ENCODE peak calls at places on chromosomes 2 and 18, in four cellular contexts. One of them, this sample, is unnamed.

GRCh38 chr2:28391564-28392296 is 928 bp upstream of the FOSL2 start:
- DNase-seq in T-helper 1 cell: peak
- DNase-seq in head of caudate nucleus: peak
- DNase-seq in activated CD4-positive, alpha-beta T cell treated with anti-CD3 and anti-CD28 coated beads for 4 hours: peak
- DNase-seq in this sample: peak

GRCh38 chr2:10552220-10552870 is 104.2 kb upstream of the ODC1 start:
- DNase-seq in T-helper 1 cell: no peak
- DNase-seq in head of caudate nucleus: no peak
- DNase-seq in activated CD4-positive, alpha-beta T cell treated with anti-CD3 and anti-CD28 coated beads for 4 hours: no peak
- DNase-seq in this sample: no peak

GRCh38 chr2:197388866-197389587 is 45.8 kb downstream of the SF3B1 start:
- DNase-seq in T-helper 1 cell: no peak
- DNase-seq in head of caudate nucleus: no peak
- DNase-seq in activated CD4-positive, alpha-beta T cell treated with anti-CD3 and anti-CD28 coated beads for 4 hours: no peak
- DNase-seq in this sample: no peak

GRCh38 chr2:16126141-16126968 is 186.0 kb downstream of the MYCN start:
- DNase-seq in T-helper 1 cell: no peak
- DNase-seq in head of caudate nucleus: no peak
- DNase-seq in activated CD4-positive, alpha-beta T cell treated with anti-CD3 and anti-CD28 coated beads for 4 hours: no peak
- DNase-seq in this sample: peak

GRCh38 chr2:177239934-177240600 is 24.5 kb downstream of the NFE2L2 start:
- DNase-seq in T-helper 1 cell: no peak
- DNase-seq in head of caudate nucleus: peak
- DNase-seq in activated CD4-positive, alpha-beta T cell treated with anti-CD3 and anti-CD28 coated beads for 4 hours: no peak
- DNase-seq in this sample: peak

GRCh38 chr18:67864677-67865340 is 348.3 kb upstream of the DSEL start:
- DNase-seq in T-helper 1 cell: no peak
- DNase-seq in head of caudate nucleus: no peak
- DNase-seq in activated CD4-positive, alpha-beta T cell treated with anti-CD3 and anti-CD28 coated beads for 4 hours: no peak
- DNase-seq in this sample: no peak

GRCh38 chr2:155320236-155320635 is 621.7 kb downstream of the KCNJ3 start:
- DNase-seq in T-helper 1 cell: no peak
- DNase-seq in head of caudate nucleus: no peak
- DNase-seq in activated CD4-positive, alpha-beta T cell treated with anti-CD3 and anti-CD28 coated beads for 4 hours: no peak
- DNase-seq in this sample: no peak

GRCh38 chr2:233387667-233388528 is 33.6 kb downstream of the DGKD start:
- DNase-seq in T-helper 1 cell: no peak
- DNase-seq in head of caudate nucleus: peak
- DNase-seq in activated CD4-positive, alpha-beta T cell treated with anti-CD3 and anti-CD28 coated beads for 4 hours: no peak
- DNase-seq in this sample: no peak

GRCh38 chr2:230054079-230054478 is 14.6 kb downstream of the SLC16A14 start:
- DNase-seq in T-helper 1 cell: no peak
- DNase-seq in head of caudate nucleus: peak
- DNase-seq in activated CD4-positive, alpha-beta T cell treated with anti-CD3 and anti-CD28 coated beads for 4 hours: no peak
- DNase-seq in this sample: peak

GRCh38 chr18:78939105-78939504 is 40.5 kb upstream of the SALL3 start:
- DNase-seq in T-helper 1 cell: no peak
- DNase-seq in head of caudate nucleus: no peak
- DNase-seq in activated CD4-positive, alpha-beta T cell treated with anti-CD3 and anti-CD28 coated beads for 4 hours: no peak
- DNase-seq in this sample: no peak

GRCh38 chr2:62382757-62383156 is 123.2 kb downstream of the TMEM17 start:
- DNase-seq in T-helper 1 cell: no peak
- DNase-seq in head of caudate nucleus: no peak
- DNase-seq in activated CD4-positive, alpha-beta T cell treated with anti-CD3 and anti-CD28 coated beads for 4 hours: no peak
- DNase-seq in this sample: no peak

GRCh38 chr2:196528486-196529223 is 110.9 kb upstream of the CCDC150 start:
- DNase-seq in T-helper 1 cell: no peak
- DNase-seq in head of caudate nucleus: no peak
- DNase-seq in activated CD4-positive, alpha-beta T cell treated with anti-CD3 and anti-CD28 coated beads for 4 hours: no peak
- DNase-seq in this sample: no peak

GRCh38 chr2:122635649-122636496 is 880.4 kb downstream of the TSN start:
- DNase-seq in T-helper 1 cell: no peak
- DNase-seq in head of caudate nucleus: no peak
- DNase-seq in activated CD4-positive, alpha-beta T cell treated with anti-CD3 and anti-CD28 coated beads for 4 hours: no peak
- DNase-seq in this sample: peak

GRCh38 chr2:124112966-124113365 is 87.9 kb downstream of the CNTNAP5 start:
- DNase-seq in T-helper 1 cell: no peak
- DNase-seq in head of caudate nucleus: no peak
- DNase-seq in activated CD4-positive, alpha-beta T cell treated with anti-CD3 and anti-CD28 coated beads for 4 hours: no peak
- DNase-seq in this sample: peak

GRCh38 chr18:363327-364115 is 95.7 kb upstream of the THOC1 start:
- DNase-seq in T-helper 1 cell: no peak
- DNase-seq in head of caudate nucleus: no peak
- DNase-seq in activated CD4-positive, alpha-beta T cell treated with anti-CD3 and anti-CD28 coated beads for 4 hours: no peak
- DNase-seq in this sample: no peak

GRCh38 chr2:105568323-105568610 is 169.4 kb upstream of the FHL2 start:
- DNase-seq in T-helper 1 cell: no peak
- DNase-seq in head of caudate nucleus: no peak
- DNase-seq in activated CD4-positive, alpha-beta T cell treated with anti-CD3 and anti-CD28 coated beads for 4 hours: no peak
- DNase-seq in this sample: no peak

GRCh38 chr2:45210466-45211195 is 201.4 kb upstream of the SIX2 start:
- DNase-seq in T-helper 1 cell: no peak
- DNase-seq in head of caudate nucleus: no peak
- DNase-seq in activated CD4-positive, alpha-beta T cell treated with anti-CD3 and anti-CD28 coated beads for 4 hours: no peak
- DNase-seq in this sample: peak